ENCODE peak calls at places on chromosome 17, in five cellular contexts. C is CD4-positive, alpha-beta T cell; T is endothelial cell; M is CD8-positive, alpha-beta T cell; L is left ventricle myocardium inferior. Z is an unnamed sample.

GRCh38 chr17:72725432-72726068 is 366.9 kb downstream of the SLC39A11 start:
- DNase-seq in L (peak), M (peak), T (peak), C (peak), Z (no peak)

GRCh38 chr17:60535382-60536279 is 9.6 kb upstream of the APPBP2 start:
- DNase-seq in L (no peak), T (no peak), C (no peak), M (no peak), Z (no peak)

GRCh38 chr17:71430281-71430680 is 690.5 kb upstream of the SOX9 start:
- DNase-seq in L (no peak), C (no peak), M (no peak), T (no peak), Z (no peak)

GRCh38 chr17:48997103-48997826 is at the start of gene IGF2BP1:
- DNase-seq in M (no peak), C (no peak), T (peak), L (no peak), Z (no peak)

GRCh38 chr17:75755205-75755901 is 9.6 kb downstream of the GALK1 start:
- DNase-seq in L (no peak), T (no peak), M (no peak), C (no peak), Z (peak)

GRCh38 chr17:65794572-65794971 is 233.1 kb upstream of the AXIN2 start:
- DNase-seq in T (peak), C (no peak), M (no peak), L (no peak), Z (no peak)

GRCh38 chr17:5069724-5070123 is 8.5 kb upstream of the ZFP3 start:
- DNase-seq in T (no peak), M (no peak), L (no peak), C (no peak), Z (no peak)

GRCh38 chr17:81040791-81041337 is 5.9 kb downstream of the BAIAP2 start:
- DNase-seq in T (peak), C (no peak), L (no peak), M (no peak), Z (no peak)

GRCh38 chr17:7184091-7184488 is 4.9 kb upstream of the ASGR1 start:
- DNase-seq in M (no peak), L (no peak), T (no peak), C (no peak), Z (peak)

GRCh38 chr17:66431910-66432309 is 129.5 kb downstream of the PRKCA start:
- DNase-seq in T (no peak), L (no peak), M (no peak), C (no peak), Z (no peak)

GRCh38 chr17:29051194-29051593 is 8.3 kb downstream of the PIPOX start:
- DNase-seq in L (no peak), M (no peak), T (no peak), C (no peak), Z (no peak)

GRCh38 chr17:59775786-59776350 is 68.4 kb downstream of the VMP1 start:
- DNase-seq in L (no peak), M (no peak), C (no peak), T (no peak), Z (no peak)

GRCh38 chr17:27892866-27893769 is at the start of gene LYRM9:
- DNase-seq in L (peak), M (peak), C (peak), T (peak), Z (peak)

GRCh38 chr17:9255838-9256237 is 234.5 kb downstream of the NTN1 start:
- DNase-seq in C (no peak), M (no peak), T (no peak), L (no peak), Z (no peak)

GRCh38 chr17:20302191-20302917 is 165.0 kb downstream of the LGALS9B start:
- DNase-seq in T (no peak), C (no peak), M (no peak), L (no peak), Z (no peak)

GRCh38 chr17:5355416-5356129 is 63.9 kb downstream of the NUP88 start:
- DNase-seq in T (no peak), M (no peak), L (no peak), C (no peak), Z (no peak)

GRCh38 chr17:46964315-46965265 is 14.5 kb downstream of the RPRML start:
- DNase-seq in C (no peak), L (no peak), M (no peak), T (peak), Z (no peak)

GRCh38 chr17:9389116-9389515 is 186.5 kb downstream of the STX8 start:
- DNase-seq in C (no peak), L (no peak), T (no peak), M (no peak), Z (no peak)

GRCh38 chr17:82041139-82041814 is 3.8 kb upstream of the DCXR start:
- DNase-seq in M (no peak), C (no peak), L (no peak), T (no peak), Z (no peak)

GRCh38 chr17:59723607-59724006 is 16.2 kb downstream of the VMP1 start:
- DNase-seq in L (no peak), C (no peak), T (no peak), M (no peak), Z (no peak)

GRCh38 chr17:39703913-39704312 is 4.0 kb downstream of the ERBB2 start:
- DNase-seq in T (no peak), M (no peak), C (no peak), L (no peak), Z (no peak)

GRCh38 chr17:41894791-41895331 is 23.9 kb downstream of the ACLY start:
- DNase-seq in T (no peak), M (no peak), C (no peak), L (no peak), Z (no peak)

GRCh38 chr17:80892019-80892855 is 99.4 kb upstream of the CHMP6 start:
- DNase-seq in M (peak), T (no peak), L (peak), C (peak), Z (peak)

GRCh38 chr17:61372436-61372835 is 27.2 kb upstream of the TBX2 start:
- DNase-seq in T (no peak), M (no peak), C (no peak), L (no peak), Z (peak)

GRCh38 chr17:4535667-4536258 is 19.4 kb downstream of the MYBBP1A start:
- DNase-seq in M (no peak), L (no peak), C (no peak), T (no peak), Z (no peak)

GRCh38 chr17:3558603-3559269 is 1.1 kb upstream of the TRPV3 start:
- DNase-seq in M (no peak), L (no peak), C (peak), T (no peak), Z (no peak)

DNA sequence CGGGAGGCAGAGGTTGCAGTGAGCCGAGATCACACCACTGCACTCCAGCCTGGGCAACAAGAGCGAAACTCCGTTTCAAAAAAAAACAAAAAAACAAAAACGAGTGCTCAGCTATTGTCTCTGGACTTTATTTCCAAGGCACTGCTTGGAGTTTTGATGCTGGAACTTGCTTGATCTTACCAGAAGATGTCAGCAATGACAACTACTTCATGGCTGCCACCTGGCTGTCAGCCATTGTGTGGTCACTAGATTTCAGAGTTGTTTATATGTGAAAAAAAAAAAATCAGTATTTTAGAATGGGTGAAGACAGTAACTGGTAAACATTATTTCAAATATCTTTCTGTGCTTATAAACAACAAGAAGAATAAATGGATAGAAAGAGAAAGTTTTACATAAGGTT is 26.3 kb upstream of the OR4D1 start:
- DNase-seq in T (no peak), C (peak), M (peak), L (no peak), Z (no peak)
- TF ChIP-seq CTCF in T (no peak), C (peak), M (peak), L (peak), Z (no peak)

GRCh38 chr17:51850206-51850605 is 308.3 kb downstream of the CA10 start:
- DNase-seq in L (no peak), C (no peak), T (no peak), M (no peak), Z (no peak)
- TF ChIP-seq CTCF in L (no peak), C (no peak), T (no peak), M (no peak), Z (no peak)

GRCh38 chr17:14211778-14212177 is 24.9 kb downstream of the CDRT15 start:
- DNase-seq in C (no peak), T (no peak), L (peak), M (peak), Z (no peak)
- TF ChIP-seq CTCF in C (peak), T (no peak), L (peak), M (peak), Z (peak)

GRCh38 chr17:35665662-35666061 is 65.8 kb upstream of the RASL10B start:
- DNase-seq in T (no peak), L (no peak), C (no peak), M (no peak), Z (no peak)

GRCh38 chr17:35664685-35665084 is 66.8 kb upstream of the RASL10B start:
- DNase-seq in L (no peak), T (no peak), C (no peak), M (no peak), Z (no peak)

GRCh38 chr17:35666070-35666469 is 65.4 kb upstream of the RASL10B start:
- DNase-seq in C (no peak), M (no peak), L (no peak), T (no peak), Z (no peak)

GRCh38 chr17:35655303-35655702 is 68.2 kb downstream of the AP2B1 start:
- DNase-seq in T (no peak), M (no peak), L (no peak), C (no peak), Z (no peak)

GRCh38 chr17:35660902-35661301 is 70.5 kb upstream of the RASL10B start:
- DNase-seq in M (no peak), C (no peak), L (no peak), T (no peak), Z (no peak)
- TF ChIP-seq CTCF in M (no peak), C (no peak), L (peak), T (no peak), Z (no peak)

DNA sequence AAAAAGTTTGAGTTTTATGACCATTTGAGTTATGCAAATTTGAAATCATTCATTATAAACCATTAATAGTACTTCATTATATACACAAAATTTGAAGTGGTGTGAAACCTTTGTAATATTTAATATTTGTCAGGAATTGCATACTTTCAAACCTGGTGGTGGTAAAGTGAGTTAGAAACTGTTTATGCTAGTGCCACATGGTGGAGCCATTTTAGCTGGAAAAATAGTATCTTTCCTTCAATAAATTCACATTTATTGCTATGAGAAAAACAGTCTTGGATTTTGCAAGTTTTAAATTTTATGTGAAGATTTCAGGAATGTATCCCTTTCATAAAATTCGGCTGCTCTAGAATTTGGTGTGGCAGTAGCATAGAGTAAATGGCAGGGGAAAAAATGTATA is 7.3 kb upstream of the BLMH start:
- DNase-seq in M (no peak), T (no peak), L (no peak), C (no peak), Z (no peak)
- TF ChIP-seq CTCF in M (no peak), T (no peak), L (no peak), C (peak), Z (no peak)

GRCh38 chr17:16872351-16872751 is 99.6 kb downstream of the TNFRSF13B start:
- DNase-seq in L (no peak), T (no peak), C (no peak), M (no peak), Z (no peak)
- TF ChIP-seq CTCF in L (no peak), T (no peak), C (no peak), M (no peak), Z (no peak)

GRCh38 chr17:16470302-16470701 is 21.7 kb downstream of the LRRC75A start:
- DNase-seq in M (no peak), L (no peak), C (no peak), T (no peak), Z (no peak)
- TF ChIP-seq CTCF in M (no peak), L (peak), C (no peak), T (no peak), Z (no peak)

DNA sequence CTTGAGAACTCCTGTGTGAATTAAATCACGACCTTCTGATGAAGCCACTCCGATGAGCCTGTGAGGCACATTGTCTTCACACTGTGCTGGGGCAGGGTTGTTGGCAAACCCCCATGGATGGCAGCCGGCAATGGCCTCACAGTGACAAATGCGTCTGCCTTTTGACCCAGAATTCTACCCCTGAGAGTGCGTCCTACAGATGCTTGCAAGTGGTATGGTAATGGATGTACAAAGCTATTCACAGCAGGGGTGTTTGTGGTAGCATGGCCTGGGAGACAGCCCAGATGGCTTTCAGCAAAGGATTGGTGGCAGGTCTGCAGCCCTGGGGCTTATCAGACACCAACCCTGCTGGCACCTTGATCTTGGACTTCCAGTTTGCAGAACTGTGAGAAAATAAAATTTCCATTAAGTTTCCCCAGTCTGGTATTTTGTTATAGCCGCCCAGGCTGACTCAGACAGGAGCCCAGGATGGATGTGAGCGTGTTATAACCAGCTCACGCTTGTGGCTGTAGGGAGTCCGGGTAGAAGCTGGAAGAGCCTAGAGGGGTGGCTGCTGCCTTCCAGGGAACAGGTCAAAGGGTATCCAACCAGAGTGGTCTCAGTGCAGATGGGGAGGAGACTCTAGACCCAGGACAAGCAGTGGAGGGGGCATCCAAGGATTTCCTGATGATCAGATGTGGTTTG is 10.1 kb downstream of the AFMID start:
- DNase-seq in T (no peak), M (no peak), C (no peak), L (peak), Z (no peak)
- TF ChIP-seq CTCF in T (no peak), M (no peak), C (no peak), L (no peak), Z (no peak)

Z was measured in CD14-positive monocyte.